ENCODE peak calls at places on chromosomes 13 and 19, in six cellular contexts. T, J, E, X, Y and I are unnamed samples.

GRCh38 chr13:33321686-33322473 is 36.3 kb upstream of the STARD13 start:
- DNase-seq in Y (no peak), J (no peak), X (no peak), E (no peak), T (no peak), I (no peak)

GRCh38 chr13:41098761-41099160 is 33.8 kb downstream of the KBTBD6 start:
- DNase-seq in Y (no peak), E (no peak), X (no peak), J (no peak), T (no peak), I (no peak)

GRCh38 chr13:44331446-44331845 is 42.2 kb upstream of the SERP2 start:
- DNase-seq in T (no peak), Y (no peak), X (peak), E (no peak), J (no peak), I (no peak)

GRCh38 chr19:33403221-33403972 is 29.9 kb downstream of the CEBPG start:
- DNase-seq in Y (peak), T (no peak), J (peak), E (no peak), X (peak), I (no peak)

GRCh38 chr13:107834268-107834667 is 381.1 kb downstream of the LIG4 start:
- DNase-seq in T (no peak), Y (no peak), E (no peak), J (no peak), X (no peak), I (no peak)

GRCh38 chr13:78029891-78030290 is 111.3 kb upstream of the EDNRB start:
- DNase-seq in T (no peak), J (no peak), Y (no peak), X (no peak), E (no peak), I (no peak)

GRCh38 chr19:35266149-35266903 is 2.4 kb upstream of the USF2 start:
- DNase-seq in E (no peak), X (no peak), T (no peak), Y (no peak), J (no peak), I (no peak)

GRCh38 chr19:782195-783043 is 14.8 kb upstream of the PTBP1 start:
- DNase-seq in T (no peak), E (peak), X (no peak), J (no peak), Y (peak), I (no peak)

GRCh38 chr19:1237754-1238372 is at the start of gene CBARP:
- DNase-seq in T (no peak), J (no peak), E (peak), X (peak), Y (no peak), I (no peak)

GRCh38 chr13:50081106-50081898 is 66.1 kb downstream of the KCNRG start:
- DNase-seq in E (peak), J (peak), X (peak), T (no peak), Y (no peak), I (no peak)

GRCh38 chr19:39444598-39445257 is 654 bp upstream of the SUPT5H start:
- DNase-seq in T (no peak), E (no peak), J (no peak), Y (no peak), X (no peak), I (no peak)

GRCh38 chr13:44237276-44237767 is 136.3 kb upstream of the SERP2 start:
- DNase-seq in X (no peak), Y (no peak), J (peak), E (no peak), T (peak), I (peak)

GRCh38 chr13:61148691-61149332 is 266.8 kb downstream of the PCDH20 start:
- DNase-seq in J (no peak), E (no peak), X (no peak), Y (no peak), T (no peak), I (no peak)

GRCh38 chr13:23983671-23984070 is 86.4 kb upstream of the C1QTNF9B start:
- DNase-seq in E (no peak), J (no peak), X (no peak), Y (no peak), T (no peak), I (no peak)

GRCh38 chr13:46129955-46130354 is 25.1 kb upstream of the CPB2 start:
- DNase-seq in T (no peak), Y (no peak), E (no peak), J (no peak), X (no peak), I (no peak)

GRCh38 chr13:50757021-50757420 is 86.5 kb downstream of the DLEU7 start:
- DNase-seq in E (no peak), X (no peak), J (no peak), T (no peak), Y (no peak), I (no peak)

GRCh38 chr19:50189326-50189725 is 14.1 kb upstream of the MYH14 start:
- DNase-seq in X (no peak), J (no peak), Y (no peak), E (no peak), T (no peak), I (no peak)

GRCh38 chr19:33796164-33797100 is at the start of gene KCTD15:
- DNase-seq in X (peak), T (no peak), Y (no peak), J (no peak), E (peak), I (no peak)

GRCh38 chr19:10222201-10222890 is 8.8 kb downstream of the S1PR2 start:
- DNase-seq in Y (no peak), J (no peak), T (no peak), X (no peak), E (no peak), I (no peak)

GRCh38 chr13:44259045-44260042 is 114.3 kb upstream of the SERP2 start:
- DNase-seq in Y (no peak), E (no peak), X (peak), T (peak), J (peak), I (peak)

GRCh38 chr19:51020988-51021651 is 1.6 kb upstream of the KLK10 start:
- DNase-seq in J (no peak), X (peak), Y (peak), E (no peak), T (no peak), I (no peak)

GRCh38 chr13:29902632-29903305 is 52.4 kb upstream of the UBL3 start:
- DNase-seq in T (no peak), Y (no peak), J (no peak), X (no peak), E (no peak), I (no peak)

GRCh38 chr19:51086153-51086850 is 3.6 kb upstream of the KLK14 start:
- DNase-seq in E (no peak), Y (no peak), T (no peak), X (no peak), J (no peak), I (no peak)

GRCh38 chr13:73440296-73440895 is 381.6 kb downstream of the KLF5 start:
- DNase-seq in T (no peak), Y (no peak), J (no peak), E (no peak), X (no peak), I (no peak)

GRCh38 chr19:15296841-15297415 is 35.4 kb downstream of the BRD4 start:
- DNase-seq in X (no peak), Y (peak), T (no peak), J (no peak), E (no peak), I (no peak)

GRCh38 chr19:16497042-16497441 is 848 bp downstream of the C19orf44 start:
- DNase-seq in J (no peak), Y (no peak), E (no peak), X (no peak), T (no peak), I (no peak)

GRCh38 chr13:94967183-94968039 is 255.1 kb upstream of the SOX21 start:
- DNase-seq in X (no peak), Y (no peak), T (no peak), E (peak), J (peak), I (peak)

GRCh38 chr19:29672933-29673336 is 7.7 kb downstream of the PLEKHF1 start:
- DNase-seq in T (peak), J (no peak), E (no peak), X (no peak), Y (no peak), I (peak)

DNA sequence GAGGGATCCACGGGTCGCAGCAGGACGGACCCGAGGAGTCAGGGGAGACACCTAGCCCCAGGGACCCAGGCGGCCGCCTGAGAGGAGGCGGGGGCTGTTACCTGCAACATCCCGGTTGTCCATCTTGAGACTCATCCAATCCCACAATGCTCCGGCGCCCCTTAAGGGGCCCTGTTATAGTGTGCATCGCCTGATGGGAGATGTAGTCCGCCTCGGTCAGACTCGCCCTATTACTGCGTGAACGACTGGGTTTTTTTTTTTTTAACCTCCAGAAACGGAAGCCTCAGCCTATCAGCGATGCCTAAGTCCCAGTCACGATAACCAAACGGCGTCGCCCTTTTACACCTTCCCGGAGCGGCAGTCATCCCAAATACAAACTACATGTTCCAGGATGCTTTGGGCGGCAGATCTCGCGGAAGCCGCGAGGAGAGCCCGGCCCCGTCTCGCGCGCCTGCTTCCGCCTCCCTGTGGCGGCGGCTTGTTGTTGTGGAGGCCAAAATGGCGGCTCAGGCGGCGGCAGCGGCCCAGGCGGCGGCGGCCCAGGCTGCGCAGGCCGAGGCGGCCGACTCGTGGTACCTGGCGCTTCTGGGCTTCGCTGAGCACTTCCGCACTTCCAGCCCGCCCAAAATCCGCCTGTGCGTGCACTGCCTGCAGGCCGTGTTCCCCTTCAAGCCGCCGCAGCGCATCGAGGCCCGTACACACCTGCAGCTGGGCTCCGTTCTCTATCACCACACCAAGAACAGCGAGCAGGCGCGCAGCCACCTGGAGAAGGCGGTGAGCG is at the start of the genes MAU2 and SUGP1:
- DNase-seq in T (peak), J (peak), E (peak), Y (peak), X (peak), I (peak)
- TF ChIP-seq POLR2AphosphoS5 in T (peak), J (peak), E (peak), Y (peak), X (peak), I (peak)

DNA sequence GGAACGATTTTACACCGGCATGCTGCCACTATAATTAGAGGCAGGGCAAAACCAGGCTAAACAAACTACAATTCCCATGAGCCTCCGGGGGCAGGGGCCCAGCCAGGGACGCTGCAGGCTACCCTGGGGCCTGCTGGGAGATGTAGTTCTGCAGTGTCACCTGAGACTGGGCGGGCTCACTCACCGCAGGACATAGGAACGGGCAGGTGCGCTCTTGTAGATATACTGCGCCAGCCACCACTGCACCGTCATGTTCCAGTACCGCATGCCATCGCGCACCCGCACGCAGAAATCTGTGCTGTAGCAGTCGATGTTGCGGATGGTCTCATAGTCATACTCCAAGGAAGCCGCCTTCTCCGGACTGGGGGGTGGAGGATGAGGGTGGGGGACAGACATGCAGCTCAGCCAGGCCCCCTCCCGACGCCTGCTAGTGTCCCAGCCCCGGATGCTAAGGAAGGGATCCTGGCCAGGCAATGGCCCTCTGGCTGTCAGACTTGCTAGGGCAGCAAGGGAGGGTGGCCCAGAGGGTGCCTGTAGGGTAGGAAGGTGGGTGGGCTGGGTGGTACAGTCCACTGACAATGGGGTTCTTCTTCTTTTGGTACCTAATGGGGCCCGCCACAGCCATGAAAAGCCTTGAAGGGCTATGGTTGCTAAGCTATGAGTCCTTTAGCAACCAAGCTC is 5.8 kb upstream of the TMC4 start:
- DNase-seq in E (peak), Y (no peak), J (no peak), T (no peak), X (no peak), I (no peak)
- TF ChIP-seq POLR2A in E (no peak), Y (no peak), J (no peak), T (no peak), X (no peak), I (no peak)

GRCh38 chr19:14110650-14111049 is 6.9 kb downstream of the PRKACA start:
- DNase-seq in T (no peak), Y (no peak), J (no peak), X (no peak), E (no peak), I (no peak)
- TF ChIP-seq TAF1 in T (no peak), Y (no peak), J (no peak), X (no peak), E (no peak), I (no peak)

GRCh38 chr13:36680918-36681317 is 7.1 kb downstream of the SERTM1 start:
- DNase-seq in E (no peak), T (no peak), J (no peak), X (no peak), Y (no peak), I (no peak)
- TF ChIP-seq POLR2AphosphoS5 in E (no peak), T (no peak), J (no peak), X (no peak), Y (no peak), I (no peak)

GRCh38 chr19:4519521-4520277 is 1.4 kb upstream of the PLIN4 start:
- DNase-seq in E (no peak), Y (no peak), X (no peak), J (no peak), T (no peak), I (no peak)

GRCh38 chr19:4516939-4517300 is 1.4 kb downstream of the PLIN4 start:
- DNase-seq in X (no peak), Y (no peak), E (no peak), J (no peak), T (no peak), I (no peak)

GRCh38 chr19:4519172-4519496 is 848 bp upstream of the PLIN4 start:
- DNase-seq in T (no peak), X (no peak), E (no peak), J (no peak), Y (no peak), I (no peak)

GRCh38 chr19:4517451-4518057 is 732 bp downstream of the PLIN4 start:
- DNase-seq in T (no peak), J (no peak), E (no peak), X (no peak), Y (no peak), I (no peak)

GRCh38 chr19:4518345-4519171 is at the start of gene PLIN4:
- DNase-seq in X (no peak), Y (peak), T (no peak), E (peak), J (no peak), I (no peak)
- TF ChIP-seq POLR2A in X (no peak), Y (peak), T (no peak), E (no peak), J (no peak), I (no peak)

DNA sequence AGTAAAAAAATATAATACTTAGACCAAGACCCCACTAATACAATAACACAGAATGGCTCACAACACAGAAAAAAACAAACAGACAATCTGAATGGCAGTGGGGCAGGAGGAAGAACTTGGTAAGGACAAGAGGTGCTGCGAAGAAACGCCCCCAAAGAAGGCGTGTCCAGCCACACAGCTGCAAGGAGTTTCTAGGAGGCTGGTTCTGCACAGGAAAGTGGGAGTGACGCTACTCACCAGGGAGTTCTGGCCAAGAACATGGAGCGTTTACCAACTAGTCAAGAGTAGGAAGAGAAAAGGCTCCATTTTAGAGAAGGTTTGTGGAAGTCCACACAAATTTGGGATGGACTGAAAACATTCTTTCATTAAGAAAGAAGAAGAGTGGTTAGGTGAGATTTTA is 95.3 kb upstream of the SLC15A1 start:
- DNase-seq in J (no peak), E (no peak), T (no peak), Y (no peak), X (peak), I (no peak)
- TF ChIP-seq TAF1 in J (no peak), E (no peak), T (no peak), Y (no peak), X (no peak), I (no peak)